ENCODE peak calls at places on chromosome 21, in six cellular contexts. One of them, this sample, is unnamed.

GRCh38 chr21:34857122-34857713 is 188.4 kb downstream of the CLIC6 start:
- DNase-seq in NCI-H524: no peak
- DNase-seq in foreskin fibroblast: no peak
- DNase-seq in dermis blood vessel endothelial cell: no peak
- DNase-seq in heart left ventricle: no peak
- DNase-seq in A172: no peak
- DNase-seq in this sample: no peak

GRCh38 chr21:14474995-14475394 is 71.1 kb downstream of the SAMSN1 start:
- DNase-seq in A172: no peak
- DNase-seq in NCI-H524: no peak
- DNase-seq in heart left ventricle: no peak
- DNase-seq in foreskin fibroblast: no peak
- DNase-seq in dermis blood vessel endothelial cell: no peak
- DNase-seq in this sample: no peak

GRCh38 chr21:18275740-18276139 is 31.1 kb downstream of the CHODL start:
- DNase-seq in NCI-H524: no peak
- DNase-seq in heart left ventricle: no peak
- DNase-seq in foreskin fibroblast: no peak
- DNase-seq in A172: no peak
- DNase-seq in dermis blood vessel endothelial cell: no peak
- DNase-seq in this sample: no peak

GRCh38 chr21:31781737-31782136 is 49.8 kb upstream of the SCAF4 start:
- DNase-seq in heart left ventricle: peak
- DNase-seq in A172: peak
- DNase-seq in foreskin fibroblast: peak
- DNase-seq in NCI-H524: peak
- DNase-seq in dermis blood vessel endothelial cell: peak
- DNase-seq in this sample: peak

GRCh38 chr21:39441502-39442475 is 3.8 kb downstream of the LCA5L start:
- DNase-seq in heart left ventricle: no peak
- DNase-seq in NCI-H524: peak
- DNase-seq in foreskin fibroblast: peak
- DNase-seq in A172: peak
- DNase-seq in dermis blood vessel endothelial cell: peak
- DNase-seq in this sample: peak

GRCh38 chr21:33685613-33686197 is 43.4 kb downstream of the ITSN1 start:
- DNase-seq in foreskin fibroblast: peak
- DNase-seq in NCI-H524: no peak
- DNase-seq in dermis blood vessel endothelial cell: peak
- DNase-seq in heart left ventricle: no peak
- DNase-seq in A172: peak
- DNase-seq in this sample: peak

GRCh38 chr21:38990424-38990794 is 184.7 kb downstream of the ETS2 start:
- DNase-seq in NCI-H524: no peak
- DNase-seq in heart left ventricle: no peak
- DNase-seq in foreskin fibroblast: no peak
- DNase-seq in dermis blood vessel endothelial cell: no peak
- DNase-seq in A172: no peak
- DNase-seq in this sample: no peak

GRCh38 chr21:43608664-43609063 is 50.6 kb downstream of the HSF2BP start:
- DNase-seq in NCI-H524: no peak
- DNase-seq in heart left ventricle: no peak
- DNase-seq in A172: no peak
- DNase-seq in dermis blood vessel endothelial cell: no peak
- DNase-seq in foreskin fibroblast: no peak
- DNase-seq in this sample: no peak

GRCh38 chr21:35428041-35428400 is 378.9 kb upstream of the RUNX1 start:
- DNase-seq in dermis blood vessel endothelial cell: no peak
- DNase-seq in foreskin fibroblast: peak
- DNase-seq in heart left ventricle: no peak
- DNase-seq in A172: no peak
- DNase-seq in NCI-H524: no peak
- DNase-seq in this sample: no peak

GRCh38 chr21:40680311-40680710 is 166.6 kb downstream of the DSCAM start:
- DNase-seq in foreskin fibroblast: no peak
- DNase-seq in A172: no peak
- DNase-seq in dermis blood vessel endothelial cell: no peak
- DNase-seq in heart left ventricle: no peak
- DNase-seq in NCI-H524: peak
- DNase-seq in this sample: no peak

GRCh38 chr21:37886120-37886519 is 30.1 kb downstream of the KCNJ6 start:
- DNase-seq in NCI-H524: no peak
- DNase-seq in dermis blood vessel endothelial cell: no peak
- DNase-seq in foreskin fibroblast: no peak
- DNase-seq in A172: no peak
- DNase-seq in heart left ventricle: no peak
- DNase-seq in this sample: no peak

GRCh38 chr21:42403611-42404231 is at the start of gene UBASH3A:
- DNase-seq in dermis blood vessel endothelial cell: no peak
- DNase-seq in A172: no peak
- DNase-seq in heart left ventricle: no peak
- DNase-seq in NCI-H524: no peak
- DNase-seq in foreskin fibroblast: no peak
- DNase-seq in this sample: no peak

GRCh38 chr21:41460578-41461527 is 34.8 kb downstream of the MX1 start:
- DNase-seq in dermis blood vessel endothelial cell: peak
- DNase-seq in foreskin fibroblast: peak
- DNase-seq in A172: peak
- DNase-seq in NCI-H524: peak
- DNase-seq in heart left ventricle: peak
- DNase-seq in this sample: peak

GRCh38 chr21:26389971-26390641 is 183.0 kb downstream of the CYYR1 start:
- DNase-seq in NCI-H524: peak
- DNase-seq in A172: peak
- DNase-seq in foreskin fibroblast: peak
- DNase-seq in dermis blood vessel endothelial cell: peak
- DNase-seq in heart left ventricle: no peak
- DNase-seq in this sample: peak

GRCh38 chr21:25464275-25464674 is 143.0 kb downstream of the MRPL39 start:
- DNase-seq in heart left ventricle: no peak
- DNase-seq in A172: no peak
- DNase-seq in foreskin fibroblast: no peak
- DNase-seq in dermis blood vessel endothelial cell: no peak
- DNase-seq in NCI-H524: no peak
- DNase-seq in this sample: no peak

GRCh38 chr21:43653626-43654025 is 5.7 kb downstream of the HSF2BP start:
- DNase-seq in dermis blood vessel endothelial cell: no peak
- DNase-seq in NCI-H524: no peak
- DNase-seq in A172: no peak
- DNase-seq in heart left ventricle: no peak
- DNase-seq in foreskin fibroblast: no peak
- DNase-seq in this sample: no peak